ENCODE peak calls at places on chromosomes 2 and 18, in nine cellular contexts. S, E, O, N, Y, J, M, T and G are unnamed samples.

GRCh38 chr18:9846162-9846915 is 39.4 kb upstream of the TXNDC2 start:
- DNase-seq in T (no peak), S (no peak), M (no peak), Y (peak; percentile 40), E (no peak), O (no peak), N (no peak), J (no peak), G (no peak)

GRCh38 chr2:55954306-55955035 is 30.9 kb upstream of the EFEMP1 start:
- DNase-seq in Y (no peak), S (no peak), E (no peak), T (no peak), M (no peak), J (no peak), O (no peak), N (no peak), G (no peak)

GRCh38 chr2:24365051-24365450 is 4.7 kb upstream of the ITSN2 start:
- DNase-seq in J (peak; percentile 69), O (peak; percentile 93), T (peak; percentile 95), M (peak; percentile 87), Y (peak; percentile 74), E (peak; percentile 56), N (no peak), S (no peak), G (no peak)

GRCh38 chr2:118016911-118017310 is 3.0 kb upstream of the CCDC93 start:
- DNase-seq in E (no peak), S (no peak), M (no peak), T (no peak), O (no peak), J (no peak), N (no peak), Y (no peak), G (no peak)

GRCh38 chr2:19883971-19884720 is 17.6 kb downstream of the TTC32 start:
- DNase-seq in J (no peak), E (no peak), T (no peak), N (peak; percentile 16), S (no peak), M (no peak), O (no peak), Y (no peak), G (no peak)

GRCh38 chr2:158103358-158104021 is 1.8 kb downstream of the UPP2 start:
- DNase-seq in S (peak; percentile 22), M (no peak), J (no peak), T (no peak), N (no peak), O (no peak), Y (no peak), E (no peak), G (no peak)

GRCh38 chr2:219003267-219003634 is 10.0 kb upstream of the CRYBA2 start:
- DNase-seq in M (no peak), S (no peak), E (no peak), Y (no peak), J (no peak), O (no peak), T (no peak), N (no peak), G (no peak)

GRCh38 chr2:61538920-61539559 is 884 bp upstream of the XPO1 start:
- DNase-seq in M (peak; percentile 61), E (peak; percentile 56), O (peak; percentile 25), N (no peak), J (peak; percentile 42), T (no peak), Y (no peak), S (no peak), G (peak; percentile 71)

GRCh38 chr2:124289615-124290014 is 264.5 kb downstream of the CNTNAP5 start:
- DNase-seq in S (no peak), J (no peak), O (no peak), T (no peak), E (no peak), M (no peak), N (no peak), Y (no peak), G (no peak)

GRCh38 chr2:52613064-52613463 is 1154.5 kb upstream of the CHAC2 start:
- DNase-seq in T (no peak), M (no peak), E (no peak), O (no peak), N (peak; percentile 56), J (no peak), Y (no peak), S (peak; percentile 45), G (no peak)

GRCh38 chr18:53411511-53411910 is 813.0 kb downstream of the MBD2 start:
- DNase-seq in T (no peak), J (no peak), Y (no peak), O (no peak), S (no peak), E (no peak), M (no peak), N (no peak), G (no peak)

GRCh38 chr2:135960598-135961551 is 24.6 kb downstream of the DARS1 start:
- DNase-seq in J (no peak), N (no peak), O (no peak), E (no peak), S (peak; percentile 15), M (no peak), Y (no peak), T (no peak), G (peak; percentile 44)

DNA sequence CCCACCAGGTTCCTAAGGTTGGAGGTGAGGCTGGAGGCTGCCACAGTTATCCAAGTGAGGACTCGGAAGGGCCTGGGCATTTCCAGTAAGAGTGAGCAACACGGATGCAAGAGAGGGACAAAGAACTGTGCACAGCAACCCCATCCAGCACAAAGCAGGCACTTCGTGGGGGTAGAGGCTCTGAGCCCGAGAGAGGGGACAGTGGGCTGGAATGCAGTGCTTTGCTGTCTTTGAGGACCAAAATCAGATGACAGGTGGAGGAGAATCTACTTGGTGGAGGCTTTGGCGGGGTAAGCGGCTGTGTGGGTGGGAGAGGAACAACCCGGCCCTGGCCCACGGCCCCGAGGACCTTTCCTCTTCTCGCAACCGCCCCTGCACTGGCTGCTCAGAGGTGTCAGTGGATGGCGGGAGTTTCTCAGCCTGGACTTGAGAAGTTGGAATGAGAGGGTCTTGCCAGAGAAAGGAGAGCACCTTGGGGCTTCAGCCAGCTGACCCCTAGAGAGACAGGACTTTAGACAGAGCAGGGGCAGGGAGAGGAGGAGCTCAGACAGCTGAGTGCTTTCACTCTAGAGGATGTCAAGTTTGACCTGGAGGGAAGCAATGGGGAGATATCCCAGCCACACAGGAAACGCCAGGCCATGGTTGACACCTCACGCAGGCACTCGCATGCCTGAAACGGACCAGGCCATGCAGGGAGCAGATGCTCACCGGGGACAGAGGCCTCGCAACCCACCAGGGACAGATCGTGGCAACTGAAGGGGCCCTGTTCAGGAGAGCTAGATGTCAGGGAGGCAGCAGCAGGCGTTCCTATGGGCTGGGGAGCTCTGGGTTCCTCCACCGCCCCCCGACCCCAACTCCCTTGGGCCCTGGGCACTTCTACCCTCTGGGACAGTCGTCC is 11.6 kb downstream of the RAMP1 start:
- DNase-seq in M (peak; percentile 38), O (no peak), Y (no peak), S (no peak), J (peak; percentile 61), E (no peak), T (no peak), N (no peak), G (no peak)
- H3K27ac ChIP-seq in M (no peak overlapping the region), O (peak overlapping the region; percentile 11), Y (no peak overlapping the region), S (no peak overlapping the region), J (peak overlapping the region; percentile 98), E (no peak overlapping the region), T (no peak overlapping the region), N (no peak overlapping the region), G (no peak overlapping the region)

DNA sequence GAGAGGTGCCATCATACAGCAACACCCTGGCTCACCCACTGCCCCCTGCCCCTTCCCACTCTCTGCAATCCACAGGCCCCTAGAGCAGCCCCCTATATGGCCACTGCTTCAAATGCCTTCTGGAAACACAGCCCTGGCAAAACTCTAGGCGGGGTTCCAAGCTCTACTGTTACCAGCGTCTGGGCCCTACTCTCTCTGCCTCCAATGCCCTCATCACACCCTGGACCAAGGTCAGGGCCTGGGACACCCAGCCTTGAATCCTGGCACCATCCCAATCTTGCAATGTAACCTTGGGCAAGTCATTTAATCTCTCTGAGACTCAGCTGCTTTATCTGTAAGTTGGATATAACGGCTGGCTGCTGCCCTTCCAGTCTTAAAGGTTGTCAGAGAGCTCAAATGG is 39.2 kb upstream of the LOXHD1 start:
- DNase-seq in T (no peak), O (peak; percentile 55), M (no peak), J (no peak), E (peak; percentile 73), N (no peak), S (no peak), Y (no peak), G (no peak)
- H3K27ac ChIP-seq in T (no peak overlapping the region), O (no peak overlapping the region), M (no peak overlapping the region), J (no peak overlapping the region), E (peak overlapping the region; percentile 61), N (no peak overlapping the region), S (no peak overlapping the region), Y (no peak overlapping the region), G (no peak overlapping the region)

GRCh38 chr18:23226930-23227728 is 91.8 kb downstream of the CABLES1 start:
- DNase-seq in Y (no peak), S (no peak), N (no peak), E (no peak), T (no peak), O (peak; percentile 30), M (no peak), J (peak; percentile 74), G (no peak)

GRCh38 chr18:23225518-23225917 is 90.2 kb downstream of the CABLES1 start:
- DNase-seq in J (peak; percentile 75), N (no peak), M (no peak), O (peak; percentile 19), E (no peak), Y (no peak), T (no peak), S (no peak), G (no peak)

GRCh38 chr18:23228102-23229051 is 93.1 kb downstream of the CABLES1 start:
- DNase-seq in E (no peak), M (peak; percentile 53), J (peak; percentile 65), S (no peak), Y (no peak), N (no peak), O (no peak), T (no peak), G (peak; percentile 7)

GRCh38 chr18:23227729-23228075 is 92.4 kb downstream of the CABLES1 start:
- DNase-seq in N (no peak), J (no peak), E (no peak), M (no peak), O (no peak), S (no peak), T (no peak), Y (no peak), G (no peak)

GRCh38 chr18:23226386-23226785 is 91.1 kb downstream of the CABLES1 start:
- DNase-seq in E (no peak), T (no peak), M (no peak), Y (no peak), J (no peak), O (no peak), S (no peak), N (no peak), G (no peak)
- H3K27ac ChIP-seq in E (no peak overlapping the region), T (no peak overlapping the region), M (peak overlapping the region; percentile 13), Y (no peak overlapping the region), J (peak overlapping the region; percentile 84), O (peak overlapping the region; percentile 50), S (no peak overlapping the region), N (no peak overlapping the region), G (no peak overlapping the region)

DNA sequence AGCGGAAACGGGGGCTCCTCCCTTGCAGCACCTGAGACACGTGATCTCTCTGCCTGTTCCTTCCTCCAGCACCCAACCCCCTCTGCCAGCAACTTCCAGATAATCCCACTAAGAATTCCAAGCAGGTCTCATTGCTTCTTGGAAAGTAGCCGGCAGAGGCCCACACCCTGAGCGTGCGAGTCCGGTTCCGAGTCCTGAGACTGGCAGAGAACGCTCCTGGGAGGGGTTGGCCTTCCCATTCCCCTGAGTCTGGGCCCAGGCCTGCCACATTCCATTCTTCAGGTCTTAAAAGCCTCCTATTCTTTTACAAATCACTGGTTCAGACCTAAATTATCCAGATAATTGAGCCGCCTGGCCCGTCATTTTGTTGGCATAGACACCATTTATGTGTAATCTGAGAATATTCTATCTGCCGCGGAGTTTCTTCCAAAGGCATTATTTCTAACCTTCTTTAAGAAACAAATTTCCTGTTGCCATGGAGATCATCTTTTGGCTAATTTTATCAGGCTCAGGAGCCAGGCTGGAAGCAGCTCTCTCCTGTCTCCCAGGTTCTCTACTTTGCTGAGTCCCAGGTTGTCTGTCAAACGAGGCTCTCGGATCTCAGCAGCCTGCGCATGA is 165.4 kb downstream of the MYCN start:
- DNase-seq in E (no peak), M (no peak), N (peak; percentile 97), Y (no peak), J (no peak), O (no peak), S (peak; percentile 84), T (no peak), G (no peak)
- H3K27ac ChIP-seq in E (no peak overlapping the region), M (no peak overlapping the region), N (peak overlapping the region; percentile 79), Y (no peak overlapping the region), J (no peak overlapping the region), O (no peak overlapping the region), S (peak overlapping the region; percentile 44), T (no peak overlapping the region), G (no peak overlapping the region)